ENCODE peak calls at places on chromosomes 12 and 14, in five cellular contexts. T, K, I, D and O are unnamed samples.

GRCh38 chr12:128959931-128960330 is 106.7 kb downstream of the GLT1D1 start:
- DNase-seq in K (no peak), D (no peak), I (no peak), T (no peak), O (no peak)

GRCh38 chr12:125280482-125281377 is 215.5 kb downstream of the AACS start:
- DNase-seq in D (no peak), T (no peak), K (peak; percentile 9), I (no peak), O (no peak)

GRCh38 chr12:117063162-117063911 is 35.9 kb downstream of the TESC start:
- DNase-seq in I (no peak), T (peak; percentile 33), K (no peak), D (no peak), O (peak; percentile 100)

GRCh38 chr12:6049587-6049986 is 74.9 kb downstream of the VWF start:
- DNase-seq in D (no peak), K (no peak), T (no peak), I (peak; percentile 22), O (no peak)

GRCh38 chr12:118059645-118060275 is 1.2 kb downstream of the WSB2 start:
- DNase-seq in T (no peak), I (peak; percentile 22), D (no peak), K (no peak), O (peak; percentile 30)

GRCh38 chr14:100868621-100869370 is 34.7 kb downstream of the RTL1 start:
- DNase-seq in I (no peak), D (no peak), K (no peak), T (no peak), O (no peak)

GRCh38 chr14:32078794-32079663 is 1.9 kb downstream of the ARHGAP5 start:
- DNase-seq in I (peak; percentile 31), K (peak; percentile 24), D (peak; percentile 96), T (no peak), O (no peak)

GRCh38 chr12:58148405-58148804 is 207.0 kb downstream of the ATP23 start:
- DNase-seq in K (peak; percentile 68), D (no peak), T (no peak), I (peak; percentile 49), O (peak; percentile 18)

GRCh38 chr12:11653215-11653753 is 3.8 kb downstream of the ETV6 start:
- DNase-seq in K (no peak), D (no peak), I (peak; percentile 43), T (peak; percentile 17), O (peak; percentile 90)

GRCh38 chr12:88237954-88238353 is 95.8 kb downstream of the TMTC3 start:
- DNase-seq in T (no peak), I (peak; percentile 84), K (peak; percentile 26), D (no peak), O (peak; percentile 41)

GRCh38 chr14:68952544-68953535 is 26.3 kb downstream of the ACTN1 start:
- DNase-seq in I (peak; percentile 94), K (no peak), D (no peak), T (no peak), O (no peak)

GRCh38 chr14:68261092-68261842 is 441.7 kb downstream of the RAD51B start:
- DNase-seq in I (no peak), D (no peak), T (no peak), K (no peak), O (no peak)

GRCh38 chr14:51225751-51226150 is 14.3 kb upstream of the TMX1 start:
- DNase-seq in T (no peak), K (no peak), D (no peak), I (peak; percentile 68), O (no peak)

GRCh38 chr12:123801573-123802178 is 39.6 kb downstream of the DNAH10 start:
- DNase-seq in D (no peak), T (no peak), K (peak; percentile 43), I (peak; percentile 53), O (peak; percentile 71)

GRCh38 chr12:3757261-3757660 is 4.4 kb upstream of the CRACR2A start:
- DNase-seq in I (no peak), T (peak; percentile 64), D (peak; percentile 10), K (no peak), O (no peak)

GRCh38 chr14:64444984-64445845 is 20.1 kb upstream of the AKAP5 start:
- DNase-seq in I (peak; percentile 77), T (peak; percentile 45), D (no peak), K (peak; percentile 41), O (peak; percentile 73)

GRCh38 chr14:104601786-104602185 is 2.8 kb downstream of the TMEM179 start:
- DNase-seq in T (no peak), D (no peak), K (peak; percentile 45), I (peak; percentile 2), O (no peak)

GRCh38 chr12:98440165-98440581 is 75.2 kb upstream of the TMPO start:
- DNase-seq in K (peak; percentile 64), T (no peak), D (no peak), I (peak; percentile 95), O (peak; percentile 99)

GRCh38 chr14:22664261-22664660 is 20.1 kb upstream of the OR6J1 start:
- DNase-seq in K (peak; percentile 57), I (no peak), D (peak; percentile 58), T (no peak), O (no peak)

GRCh38 chr14:32384464-32384863 is 55.4 kb downstream of the AKAP6 start:
- DNase-seq in I (no peak), T (no peak), K (no peak), D (no peak), O (no peak)

GRCh38 chr14:41000350-41000749 is 606.3 kb upstream of the LRFN5 start:
- DNase-seq in T (no peak), D (no peak), I (no peak), K (no peak), O (no peak)

GRCh38 chr14:37711499-37712475 is 116.4 kb downstream of the TTC6 start:
- DNase-seq in I (no peak), T (no peak), K (no peak), D (peak; percentile 96), O (no peak)

DNA sequence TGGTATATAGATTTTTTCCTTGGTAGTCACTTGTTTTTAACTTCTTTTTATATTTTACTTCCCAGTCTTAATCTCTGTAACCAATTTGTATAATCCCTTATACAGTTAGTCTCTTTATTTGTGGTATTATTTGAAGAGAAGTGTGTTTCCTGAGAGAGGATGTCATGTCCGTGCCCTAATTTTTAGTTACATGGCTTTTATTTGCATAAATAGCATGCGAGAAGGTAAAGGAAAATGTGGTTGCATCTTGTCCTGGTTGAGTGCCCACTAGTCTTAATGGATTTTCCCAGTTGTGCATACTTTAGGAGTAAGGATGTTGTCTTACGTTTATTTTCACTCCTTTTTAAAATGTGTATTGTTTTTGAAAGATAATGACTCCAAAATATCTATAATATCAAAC is 27.5 kb downstream of the RAP1B start:
- DNase-seq in I (no peak), D (no peak), T (no peak), K (no peak), O (no peak)
- H3K4me3 ChIP-seq in I (no peak overlapping the region), D (no peak overlapping the region), T (no peak overlapping the region), K (no peak overlapping the region), O (no peak overlapping the region)

GRCh38 chr14:99683619-99684355 is at the start of gene CYP46A1:
- DNase-seq in T (peak; percentile 100), I (peak; percentile 99), D (peak; percentile 94), K (peak; percentile 99), O (peak; percentile 98)
- TF ChIP-seq POLR2A in T (no peak), I (no peak), D (peak; percentile 35), K (peak; percentile 41), O (peak; percentile 62)

DNA sequence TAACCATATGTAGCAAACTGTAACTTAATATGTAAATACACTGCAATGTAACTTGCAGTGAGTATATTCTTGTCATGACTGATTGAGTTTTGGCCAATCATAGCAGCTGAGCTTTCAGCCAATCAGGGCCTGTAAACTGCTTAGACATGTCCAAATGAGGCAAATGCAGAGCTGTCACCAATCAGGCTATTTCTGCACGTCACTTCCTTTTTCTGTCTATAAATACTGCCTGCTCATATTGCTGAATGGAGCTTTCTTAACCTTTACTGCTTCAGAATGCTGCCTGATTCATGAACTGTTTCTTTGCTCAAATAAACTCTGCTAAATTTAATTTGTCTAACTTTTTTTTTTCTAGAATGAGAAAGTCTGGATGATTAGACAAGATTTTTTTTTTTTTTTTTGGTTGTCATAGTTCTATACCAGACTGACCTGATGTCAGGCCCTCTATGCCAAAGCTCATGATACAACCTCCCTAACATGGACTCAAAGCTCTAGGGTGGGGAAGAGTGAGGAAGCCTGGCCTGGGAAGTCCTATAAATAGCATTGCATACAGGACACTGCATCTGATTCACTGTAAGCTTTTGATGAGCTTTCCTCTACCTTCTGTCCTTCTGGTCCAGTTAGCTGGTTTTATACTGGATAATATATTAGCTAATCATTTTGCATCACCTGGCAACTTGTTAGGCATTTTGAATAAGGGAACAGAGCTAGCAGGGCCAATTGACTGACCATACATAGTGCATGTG is 12.0 kb downstream of the MGP start:
- DNase-seq in K (no peak), D (no peak), I (peak; percentile 16), T (no peak), O (peak; percentile 48)
- TF ChIP-seq CTCF in K (no peak), D (no peak), I (no peak), T (no peak), O (no peak)

DNA sequence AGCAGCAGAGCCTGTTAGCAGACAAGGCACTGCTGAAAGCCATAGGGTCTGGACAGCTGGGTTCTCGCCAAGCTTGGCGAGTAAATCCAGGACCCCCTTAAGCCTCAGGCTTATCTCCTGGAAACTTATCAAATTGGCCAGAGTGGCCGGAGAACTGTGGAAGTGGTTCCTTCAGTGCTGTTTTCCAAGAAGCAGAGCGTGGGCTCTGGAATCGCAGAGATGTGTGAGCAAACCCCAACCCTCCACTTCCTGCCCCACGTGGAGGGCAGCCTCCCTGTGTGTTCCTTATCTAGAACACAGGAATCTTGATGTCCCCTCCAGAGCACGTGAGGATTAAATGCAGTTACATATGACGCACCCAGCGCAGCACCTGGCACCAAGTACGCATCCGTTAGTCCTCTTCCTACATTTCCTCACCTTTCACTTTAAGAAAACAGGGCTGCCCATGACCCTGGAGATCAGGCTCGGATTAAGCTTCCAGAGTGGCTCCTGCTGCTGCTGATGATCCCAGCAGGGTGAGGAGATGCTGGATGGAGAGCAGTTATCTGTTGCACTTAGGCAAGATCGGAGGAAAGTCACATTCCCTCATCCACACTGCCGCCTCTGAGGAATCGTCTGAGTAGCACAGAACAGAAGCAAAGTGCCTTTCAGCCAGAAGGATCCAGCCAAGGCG is 35.0 kb downstream of the MMAB start:
- DNase-seq in D (no peak), T (no peak), K (no peak), I (no peak), O (no peak)
- H3K4me3 ChIP-seq in D (no peak overlapping the region), T (no peak overlapping the region), K (no peak overlapping the region), I (no peak overlapping the region), O (no peak overlapping the region)